ENCODE peak calls at places on chromosomes 12 and 14, in ten cellular contexts. G, Z, S, V, W, J, T, B, P and K are unnamed samples.

GRCh38 chr12:122872815-122873361 is 23.0 kb downstream of the VPS37B start:
- DNase-seq in G (no peak), Z (peak), S (no peak), V (no peak), W (no peak), J (no peak), T (no peak), B (no peak), P (no peak), K (no peak)

GRCh38 chr12:59938190-59938962 is 342.5 kb downstream of the SLC16A7 start:
- DNase-seq in G (no peak), Z (no peak), S (no peak), V (no peak), W (no peak), J (no peak), T (no peak), B (no peak), P (no peak), K (no peak)

GRCh38 chr12:92162079-92162478 is 16.4 kb upstream of the BTG1 start:
- DNase-seq in G (no peak), Z (no peak), S (no peak), V (no peak), W (no peak), J (no peak), T (no peak), B (no peak), P (no peak), K (no peak)

GRCh38 chr12:6567112-6567680 is 895 bp downstream of the NOP2 start:
- DNase-seq in G (no peak), Z (no peak), S (no peak), V (peak), W (no peak), J (no peak), T (no peak), B (no peak), P (no peak), K (no peak)

GRCh38 chr14:51534623-51535022 is 117.1 kb upstream of the FRMD6 start:
- DNase-seq in G (no peak), Z (peak), S (no peak), V (peak), W (no peak), J (no peak), T (no peak), B (no peak), P (no peak), K (no peak)

GRCh38 chr14:22737052-22737451 is 29.4 kb upstream of the OXA1L start:
- DNase-seq in G (no peak), Z (no peak), S (no peak), V (peak), W (no peak), J (no peak), T (no peak), B (peak), P (no peak), K (no peak)

GRCh38 chr14:55505846-55506245 is 65.4 kb upstream of the TBPL2 start:
- DNase-seq in G (no peak), Z (peak), S (no peak), V (no peak), W (no peak), J (no peak), T (no peak), B (no peak), P (no peak), K (no peak)

GRCh38 chr12:132638541-132639408 is 20.2 kb downstream of the P2RX2 start:
- DNase-seq in G (no peak), Z (no peak), S (no peak), V (peak), W (no peak), J (no peak), T (no peak), B (no peak), P (peak), K (peak)

GRCh38 chr14:92516344-92516965 is 2.9 kb downstream of the RIN3 start:
- DNase-seq in G (no peak), Z (no peak), S (no peak), V (no peak), W (no peak), J (no peak), T (no peak), B (no peak), P (no peak), K (no peak)

GRCh38 chr12:21991526-21991925 is 50.3 kb upstream of the ABCC9 start:
- DNase-seq in G (no peak), Z (no peak), S (no peak), V (no peak), W (no peak), J (no peak), T (no peak), B (no peak), P (no peak), K (no peak)

GRCh38 chr14:96251656-96252155 is 4.3 kb upstream of the BDKRB1 start:
- DNase-seq in G (no peak), Z (no peak), S (no peak), V (no peak), W (no peak), J (no peak), T (no peak), B (no peak), P (no peak), K (no peak)

GRCh38 chr12:3515506-3515905 is 24.5 kb downstream of the PRMT8 start:
- DNase-seq in G (no peak), Z (no peak), S (no peak), V (no peak), W (no peak), J (no peak), T (no peak), B (no peak), P (no peak), K (no peak)

GRCh38 chr14:65258391-65258790 is 154.1 kb upstream of the FUT8 start:
- DNase-seq in G (peak), Z (no peak), S (no peak), V (peak), W (no peak), J (no peak), T (no peak), B (no peak), P (no peak), K (no peak)

GRCh38 chr14:74509587-74510210 is 16.1 kb downstream of the ISCA2 start:
- DNase-seq in G (no peak), Z (no peak), S (no peak), V (no peak), W (no peak), J (no peak), T (no peak), B (no peak), P (no peak), K (no peak)

GRCh38 chr12:103880299-103881142 is 39.5 kb upstream of the NT5DC3 start:
- DNase-seq in G (peak), Z (peak), S (no peak), V (no peak), W (no peak), J (no peak), T (no peak), B (no peak), P (no peak), K (no peak)

GRCh38 chr12:5203274-5203673 is 159.6 kb downstream of the KCNA5 start:
- DNase-seq in G (no peak), Z (no peak), S (no peak), V (no peak), W (no peak), J (no peak), T (no peak), B (no peak), P (no peak), K (no peak)

GRCh38 chr14:105065280-105066228 is at the start of gene GPR132:
- DNase-seq in G (no peak), Z (no peak), S (peak), V (no peak), W (no peak), J (peak), T (peak), B (peak), P (no peak), K (peak)

GRCh38 chr12:25581067-25581466 is 28.0 kb upstream of the LMNTD1 start:
- DNase-seq in G (no peak), Z (no peak), S (no peak), V (no peak), W (no peak), J (no peak), T (no peak), B (no peak), P (no peak), K (no peak)

GRCh38 chr12:27048822-27049752 is 26.7 kb downstream of the MED21 start:
- DNase-seq in G (no peak), Z (no peak), S (no peak), V (peak), W (no peak), J (no peak), T (no peak), B (no peak), P (peak), K (no peak)

GRCh38 chr14:67999693-68000384 is 180.3 kb downstream of the RAD51B start:
- DNase-seq in G (no peak), Z (no peak), S (no peak), V (peak), W (no peak), J (no peak), T (no peak), B (no peak), P (no peak), K (no peak)

GRCh38 chr12:48038085-48038484 is 33.8 kb upstream of the COL2A1 start:
- DNase-seq in G (no peak), Z (no peak), S (no peak), V (no peak), W (no peak), J (no peak), T (no peak), B (no peak), P (no peak), K (no peak)